ENCODE peak calls at places on chromosomes 2 and 18, in four cellular contexts. R is fibroblast of lung, B is heart left ventricle, J is DND-41. U is an unnamed sample.
A peak's percentile ranks its signal among the peaks of the same experiment; 100 is the strongest.

GRCh38 chr2:151523825-151524224 is 114.1 kb downstream of the RIF1 start:
- DNase-seq in R (no peak), B (no peak), J (no peak), U (no peak)

GRCh38 chr2:216765810-216766259 is 70.5 kb upstream of the IGFBP5 start:
- DNase-seq in R (no peak), B (peak; percentile 56), J (peak; percentile 23), U (no peak)

GRCh38 chr18:45464619-45465018 is 150.7 kb upstream of the SLC14A2 start:
- DNase-seq in R (no peak), B (no peak), J (no peak), U (no peak)

GRCh38 chr2:190781604-190782198 is 98.9 kb upstream of the GLS start:
- DNase-seq in R (peak; percentile 79), B (peak; percentile 42), J (peak; percentile 60), U (no peak)

GRCh38 chr2:194602750-194603149 is 1054.3 kb upstream of the SLC39A10 start:
- DNase-seq in R (no peak), B (no peak), J (no peak), U (no peak)

GRCh38 chr2:235658371-235659174 is 164.7 kb downstream of the AGAP1 start:
- DNase-seq in R (no peak), B (no peak), J (no peak), U (no peak)

GRCh38 chr2:72770879-72771461 is 54.9 kb downstream of the EXOC6B start:
- DNase-seq in R (peak; percentile 80), B (no peak), J (peak; percentile 61), U (peak; percentile 36)

GRCh38 chr2:11625671-11626070 is 44.3 kb downstream of the NTSR2 start:
- DNase-seq in R (no peak), B (no peak), J (no peak), U (no peak)

GRCh38 chr2:96772903-96773675 is 12.4 kb downstream of the CNNM4 start:
- DNase-seq in R (no peak), B (no peak), J (no peak), U (no peak)

GRCh38 chr2:8704906-8705305 is 23.1 kb downstream of the ID2 start:
- DNase-seq in R (no peak), B (no peak), J (no peak), U (no peak)

GRCh38 chr2:126913881-126914495 is 15.3 kb downstream of the TEX51 start:
- DNase-seq in R (no peak), B (no peak), J (no peak), U (no peak)

GRCh38 chr2:38535745-38536506 is 66.8 kb downstream of the HNRNPLL start:
- DNase-seq in R (peak; percentile 60), B (peak; percentile 78), J (peak; percentile 76), U (peak; percentile 88)

GRCh38 chr2:69211686-69212085 is 175.3 kb downstream of the GFPT1 start:
- DNase-seq in R (no peak), B (no peak), J (no peak), U (no peak)

GRCh38 chr2:73292316-73292905 is 937 bp downstream of the EGR4 start:
- DNase-seq in R (no peak), B (no peak), J (no peak), U (no peak)

GRCh38 chr2:158665536-158666302 is 129.4 kb upstream of the DAPL1 start:
- DNase-seq in R (peak; percentile 75), B (no peak), J (no peak), U (no peak)

GRCh38 chr2:119823734-119824334 is 64.1 kb downstream of the PTPN4 start:
- DNase-seq in R (peak; percentile 70), B (no peak), J (peak; percentile 19), U (no peak)

GRCh38 chr2:203891474-203891873 is 23.9 kb downstream of the CTLA4 start:
- DNase-seq in R (no peak), B (no peak), J (no peak), U (no peak)

GRCh38 chr2:128370468-128371247 is 52.0 kb upstream of the HS6ST1 start:
- DNase-seq in R (no peak), B (no peak), J (no peak), U (no peak)

GRCh38 chr18:73043231-73044000 is 175.6 kb upstream of the NETO1 start:
- DNase-seq in R (no peak), B (no peak), J (no peak), U (no peak)

GRCh38 chr2:86453838-86454237 is 12.7 kb downstream of the KDM3A start:
- DNase-seq in R (peak; percentile 85), B (peak; percentile 68), J (no peak), U (no peak)

GRCh38 chr18:54532962-54533361 is 58.1 kb upstream of the DYNAP start:
- DNase-seq in R (no peak), B (no peak), J (no peak), U (no peak)

GRCh38 chr2:64924178-64924934 is 64.8 kb upstream of the SLC1A4 start:
- DNase-seq in R (no peak), B (no peak), J (no peak), U (no peak)

GRCh38 chr2:146004470-146004869 is 1484.6 kb upstream of the ZEB2 start:
- DNase-seq in R (peak; percentile 91), B (no peak), J (no peak), U (no peak)

GRCh38 chr2:75424936-75425619 is 135.7 kb downstream of the EVA1A start:
- DNase-seq in R (peak; percentile 3), B (no peak), J (no peak), U (no peak)

GRCh38 chr2:107062173-107062572 is 176.2 kb upstream of the ST6GAL2 start:
- DNase-seq in R (no peak), B (no peak), J (no peak), U (no peak)

GRCh38 chr2:177237932-177238331 is 25.3 kb downstream of the HNRNPA3 start:
- DNase-seq in R (no peak), B (no peak), J (no peak), U (no peak)

GRCh38 chr2:69805887-69806286 is 23.6 kb upstream of the GMCL1 start:
- DNase-seq in R (no peak), B (no peak), J (no peak), U (no peak)

GRCh38 chr2:240245706-240246105 is 105.2 kb upstream of the OTOS start:
- DNase-seq in R (peak; percentile 72), B (peak; percentile 75), J (no peak), U (no peak)

DNA sequence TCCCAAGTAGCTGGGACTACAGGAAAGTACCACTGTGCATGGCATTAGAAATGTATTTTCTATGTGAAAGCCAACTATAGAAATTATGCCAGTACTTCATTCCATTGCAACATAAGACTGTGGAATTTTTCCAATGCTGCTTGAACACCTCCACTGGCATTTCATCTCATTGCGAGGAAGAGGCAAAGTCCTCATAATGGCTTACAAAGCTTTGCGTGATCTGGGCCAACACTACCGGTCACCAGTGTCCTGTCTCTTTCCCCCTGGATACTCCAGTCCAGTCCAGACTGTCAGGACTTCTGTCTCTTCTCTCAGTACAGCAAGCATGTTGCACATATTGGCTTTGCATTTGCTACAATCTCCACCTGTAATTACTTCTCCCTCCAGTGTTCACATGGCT is 223.5 kb downstream of the GPD2 start:
- DNase-seq in R (no peak), B (no peak), J (no peak), U (no peak)
- TF ChIP-seq CTCF in R (no peak), B (no peak), J (no peak), U (no peak)

GRCh38 chr18:55699233-55699765 is 111.3 kb upstream of the TCF4 start:
- DNase-seq in R (no peak), B (no peak), J (no peak), U (no peak)
- TF ChIP-seq CTCF in R (no peak), B (no peak), J (no peak), U (no peak)

GRCh38 chr2:198930170-198930569 is 527.6 kb downstream of the SATB2 start:
- DNase-seq in R (no peak), B (no peak), J (no peak), U (no peak)
- TF ChIP-seq CTCF in R (peak; percentile 13), B (no peak), J (no peak), U (no peak)

GRCh38 chr2:42054657-42055430 is 7.0 kb downstream of the PKDCC start:
- DNase-seq in R (no peak), B (no peak), J (no peak), U (no peak)
- TF ChIP-seq CTCF in R (no peak), B (peak; percentile 16), J (no peak), U (no peak)

GRCh38 chr2:137677466-137677865 is 286.8 kb upstream of the HNMT start:
- DNase-seq in R (no peak), B (no peak), J (no peak), U (no peak)
- TF ChIP-seq CTCF in R (no peak), B (no peak), J (no peak), U (no peak)

GRCh38 chr2:215022418-215022817 is 116.0 kb downstream of the ABCA12 start:
- DNase-seq in R (peak; percentile 8), B (no peak), J (no peak), U (no peak)
- TF ChIP-seq CTCF in R (no peak), B (no peak), J (no peak), U (no peak)

GRCh38 chr18:8707946-8708345 is 2.6 kb downstream of the MTCL1 start:
- DNase-seq in R (no peak), B (no peak), J (no peak), U (no peak)
- TF ChIP-seq CTCF in R (no peak), B (no peak), J (no peak), U (no peak)